ENCODE peak calls at places on chromosomes 7 and 10, in nine cellular contexts. F is fibroblast of pulmonary artery, T is dorsolateral prefrontal cortex, N is body of pancreas, Y is SK-N-SH, A is fibroblast of mammary gland, Q is prostate gland, C is IMR-90, O is choroid plexus epithelial cell. Z is an unnamed sample.

GRCh38 chr7:157972914-157973313 is 614.7 kb downstream of the PTPRN2 start:
- DNase-seq in F (no peak), T (no peak), N (no peak), Y (no peak), A (no peak), Q (no peak), C (no peak), O (no peak), Z (no peak)

GRCh38 chr7:111012152-111012551 is 78.8 kb upstream of the LRRN3 start:
- DNase-seq in F (peak; percentile 58), T (no peak), N (no peak), Y (no peak), A (peak; percentile 52), Q (no peak), C (peak; percentile 36), O (peak; percentile 47), Z (peak; percentile 6)

GRCh38 chr7:102117743-102118142 is 168.9 kb upstream of the SH2B2 start:
- DNase-seq in F (peak; percentile 77), T (no peak), N (no peak), Y (peak; percentile 45), A (peak; percentile 64), Q (no peak), C (peak; percentile 91), O (peak; percentile 72), Z (peak; percentile 73)

GRCh38 chr10:77907900-77908717 is 18.4 kb downstream of the DLG5 start:
- DNase-seq in F (no peak), T (no peak), N (no peak), Y (no peak), A (no peak), Q (no peak), C (no peak), O (no peak), Z (no peak)

GRCh38 chr10:110876788-110877187 is 5.1 kb downstream of the PDCD4 start:
- DNase-seq in F (no peak), T (no peak), N (no peak), Y (no peak), A (no peak), Q (no peak), C (no peak), O (no peak), Z (no peak)

GRCh38 chr7:39085189-39085588 is 107.5 kb downstream of the POU6F2 start:
- DNase-seq in F (no peak), T (no peak), N (no peak), Y (no peak), A (no peak), Q (no peak), C (no peak), O (no peak), Z (no peak)

GRCh38 chr10:12483996-12484944 is 134.9 kb downstream of the CAMK1D start:
- DNase-seq in F (no peak), T (peak; percentile 82), N (no peak), Y (no peak), A (no peak), Q (no peak), C (no peak), O (no peak), Z (no peak)

GRCh38 chr7:99623702-99624447 is 7.1 kb downstream of the ZSCAN25 start:
- DNase-seq in F (no peak), T (no peak), N (no peak), Y (no peak), A (no peak), Q (no peak), C (no peak), O (no peak), Z (no peak)

GRCh38 chr7:155927905-155928304 is 115.6 kb upstream of the SHH start:
- DNase-seq in F (no peak), T (no peak), N (no peak), Y (no peak), A (no peak), Q (no peak), C (no peak), O (no peak), Z (no peak)

GRCh38 chr10:31927597-31928530 is 767 bp downstream of the ARHGAP12 start:
- DNase-seq in F (peak; percentile 46), T (no peak), N (peak; percentile 50), Y (peak; percentile 84), A (peak; percentile 35), Q (peak; percentile 42), C (peak; percentile 44), O (peak; percentile 58), Z (peak; percentile 56)

GRCh38 chr7:1811850-1812692 is 142.0 kb downstream of the ELFN1 start:
- DNase-seq in F (no peak), T (no peak), N (no peak), Y (peak; percentile 90), A (no peak), Q (no peak), C (no peak), O (no peak), Z (no peak)
- TF ChIP-seq CTCF in F (no peak), T (peak; percentile 53), N (no peak), Y (peak; percentile 5), A (peak; percentile 20), Q (peak; percentile 18), C (peak; percentile 21), O (peak; percentile 31), Z (peak; percentile 20)

DNA sequence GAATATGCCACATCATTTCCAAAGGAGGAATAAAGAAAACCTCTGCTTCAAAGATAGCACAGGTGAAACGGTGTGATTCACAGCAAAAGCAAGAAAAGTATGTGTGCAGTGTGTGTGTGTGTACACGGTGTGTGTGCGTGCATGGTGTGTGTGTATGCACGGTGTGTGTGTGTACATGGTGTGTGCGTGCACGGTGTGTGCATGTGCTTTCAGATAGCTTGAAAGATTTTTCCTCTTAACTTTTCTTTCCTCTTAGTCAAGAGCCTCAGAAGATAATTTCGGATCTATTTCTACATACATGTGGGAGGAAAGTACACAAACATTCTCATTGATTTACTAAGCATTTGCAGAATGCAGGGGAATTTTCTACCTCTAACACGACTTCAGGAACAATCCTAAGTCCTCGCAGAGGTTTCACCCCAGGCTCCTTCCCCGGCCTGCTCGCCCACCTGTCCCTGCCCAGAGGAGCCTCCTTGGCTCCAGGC is 2.9 kb downstream of the FGFR2 start:
- DNase-seq in F (no peak), T (no peak), N (no peak), Y (no peak), A (no peak), Q (no peak), C (no peak), O (no peak), Z (no peak)
- H3K4me3 ChIP-seq in F (no peak overlapping the region), T (peak overlapping the region; percentile 77), N (no peak overlapping the region), Y (no peak overlapping the region), A (no peak overlapping the region), Q (peak overlapping the region; percentile 56), C (no peak overlapping the region), O (no peak overlapping the region), Z (no peak overlapping the region)

DNA sequence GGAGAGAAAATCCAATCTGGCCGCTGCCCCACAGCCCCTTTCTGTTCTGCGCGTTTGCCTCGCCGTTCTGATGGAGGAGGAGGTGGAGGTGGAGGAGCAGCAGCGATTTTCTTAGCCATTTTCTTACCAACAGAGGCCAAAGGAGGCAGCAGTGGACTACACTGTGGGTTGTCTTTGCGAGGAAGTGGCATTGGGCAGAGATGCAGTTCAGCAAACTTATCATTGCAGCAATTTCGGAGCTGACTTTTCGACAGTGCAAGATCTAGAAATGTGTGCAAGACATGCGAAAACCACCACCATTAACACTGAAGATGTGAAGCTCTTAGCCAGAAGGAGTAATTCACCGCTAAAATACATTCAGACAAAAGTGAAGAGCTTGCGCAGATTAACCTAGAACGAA is 1.9 kb upstream of the ARL4A start:
- DNase-seq in F (peak; percentile 74), T (peak; percentile 40), N (peak; percentile 37), Y (peak; percentile 27), A (peak; percentile 72), Q (no peak), C (peak; percentile 33), O (peak; percentile 69), Z (peak; percentile 52)
- TF ChIP-seq CTCF in F (peak; percentile 67), T (peak; percentile 53), N (peak; percentile 50), Y (peak; percentile 47), A (peak; percentile 76), Q (no peak), C (peak; percentile 42), O (peak; percentile 72), Z (peak; percentile 66)

GRCh38 chr7:16268821-16269768 is 152.2 kb downstream of the CRPPA start:
- DNase-seq in F (peak; percentile 47), T (no peak), N (no peak), Y (peak; percentile 14), A (peak; percentile 76), Q (no peak), C (peak; percentile 83), O (peak; percentile 91), Z (peak; percentile 60)

GRCh38 chr7:16266877-16267276 is 154.5 kb downstream of the CRPPA start:
- DNase-seq in F (no peak), T (no peak), N (no peak), Y (no peak), A (no peak), Q (no peak), C (no peak), O (no peak), Z (no peak)

GRCh38 chr7:16265863-16266458 is 155.4 kb downstream of the CRPPA start:
- DNase-seq in F (no peak), T (no peak), N (no peak), Y (no peak), A (no peak), Q (no peak), C (no peak), O (no peak), Z (no peak)

GRCh38 chr7:16270844-16271243 is 150.5 kb downstream of the CRPPA start:
- DNase-seq in F (no peak), T (no peak), N (no peak), Y (no peak), A (no peak), Q (no peak), C (no peak), O (no peak), Z (no peak)

GRCh38 chr7:16267953-16268820 is 153.2 kb downstream of the CRPPA start:
- DNase-seq in F (no peak), T (no peak), N (no peak), Y (no peak), A (no peak), Q (no peak), C (no peak), O (no peak), Z (no peak)
- H3K4me3 ChIP-seq in F (no peak overlapping the region), T (no peak overlapping the region), N (no peak overlapping the region), Y (no peak overlapping the region), A (no peak overlapping the region), Q (no peak overlapping the region), C (no peak overlapping the region), O (no peak overlapping the region), Z (no peak overlapping the region)

GRCh38 chr7:132113536-132114409 is 462.5 kb downstream of the PLXNA4 start:
- DNase-seq in F (no peak), T (no peak), N (no peak), Y (no peak), A (no peak), Q (no peak), C (no peak), O (no peak), Z (no peak)
- TF ChIP-seq CTCF in F (no peak), T (no peak), N (no peak), Y (no peak), A (no peak), Q (peak; percentile 23), C (no peak), O (no peak), Z (no peak)

GRCh38 chr10:132330486-132330833 is 1.5 kb upstream of the LRRC27 start:
- DNase-seq in F (no peak), T (no peak), N (no peak), Y (no peak), A (no peak), Q (no peak), C (no peak), O (no peak), Z (no peak)
- H3K4me3 ChIP-seq in F (peak overlapping the region; percentile 79), T (peak overlapping the region; percentile 91), N (no peak overlapping the region), Y (peak overlapping the region; percentile 91), A (peak overlapping the region; percentile 99), Q (peak overlapping the region; percentile 51), C (peak overlapping the region; percentile 97), O (peak overlapping the region; percentile 93), Z (peak overlapping the region; percentile 98)

Z was measured in fibroblast of the aortic adventitia.